ENCODE peak calls at places on chromosome 1, in eight cellular contexts. One of them, this sample, is unnamed.
A peak's percentile ranks its signal among the peaks of the same experiment; 100 is the strongest.

GRCh38 chr1:87682565-87682964 is 353.9 kb downstream of the LMO4 start:
- DNase-seq in mammary epithelial cell: no peak
- DNase-seq in left ventricle myocardium inferior: no peak
- DNase-seq in Peyer's patch: no peak
- DNase-seq in heart left ventricle: no peak
- DNase-seq in lower lobe of right lung: no peak
- DNase-seq in adrenal gland: no peak
- DNase-seq in body of pancreas: no peak
- DNase-seq in this sample: no peak

GRCh38 chr1:3319874-3320245 is 134.6 kb upstream of the ARHGEF16 start:
- DNase-seq in heart left ventricle: no peak
- DNase-seq in left ventricle myocardium inferior: no peak
- DNase-seq in adrenal gland: peak; percentile 63
- DNase-seq in Peyer's patch: peak; percentile 18
- DNase-seq in mammary epithelial cell: peak; percentile 3
- DNase-seq in lower lobe of right lung: no peak
- DNase-seq in body of pancreas: peak; percentile 85
- DNase-seq in this sample: no peak

GRCh38 chr1:184563308-184563707 is 176.5 kb downstream of the C1orf21 start:
- DNase-seq in heart left ventricle: no peak
- DNase-seq in mammary epithelial cell: peak; percentile 16
- DNase-seq in lower lobe of right lung: no peak
- DNase-seq in body of pancreas: no peak
- DNase-seq in left ventricle myocardium inferior: no peak
- DNase-seq in adrenal gland: no peak
- DNase-seq in Peyer's patch: no peak
- DNase-seq in this sample: no peak

GRCh38 chr1:88327391-88328267 is 356.4 kb upstream of the PKN2 start:
- DNase-seq in adrenal gland: peak; percentile 53
- DNase-seq in body of pancreas: peak; percentile 27
- DNase-seq in left ventricle myocardium inferior: no peak
- DNase-seq in mammary epithelial cell: peak; percentile 75
- DNase-seq in lower lobe of right lung: no peak
- DNase-seq in heart left ventricle: no peak
- DNase-seq in Peyer's patch: no peak
- DNase-seq in this sample: peak; percentile 13

GRCh38 chr1:174953657-174954435 is 45.9 kb upstream of the CACYBP start:
- DNase-seq in mammary epithelial cell: no peak
- DNase-seq in heart left ventricle: no peak
- DNase-seq in left ventricle myocardium inferior: no peak
- DNase-seq in lower lobe of right lung: no peak
- DNase-seq in Peyer's patch: no peak
- DNase-seq in adrenal gland: no peak
- DNase-seq in body of pancreas: peak; percentile 31
- DNase-seq in this sample: no peak

GRCh38 chr1:244090645-244091044 is 39.6 kb downstream of the ZBTB18 start:
- DNase-seq in adrenal gland: no peak
- DNase-seq in Peyer's patch: no peak
- DNase-seq in mammary epithelial cell: no peak
- DNase-seq in lower lobe of right lung: no peak
- DNase-seq in heart left ventricle: no peak
- DNase-seq in body of pancreas: no peak
- DNase-seq in left ventricle myocardium inferior: no peak
- DNase-seq in this sample: no peak

GRCh38 chr1:174989540-174990181 is 10.1 kb upstream of the CACYBP start:
- DNase-seq in lower lobe of right lung: no peak
- DNase-seq in left ventricle myocardium inferior: no peak
- DNase-seq in Peyer's patch: no peak
- DNase-seq in mammary epithelial cell: no peak
- DNase-seq in body of pancreas: no peak
- DNase-seq in heart left ventricle: no peak
- DNase-seq in adrenal gland: peak; percentile 40
- DNase-seq in this sample: no peak

GRCh38 chr1:10903826-10904225 is 107.4 kb upstream of the CASZ1 start:
- DNase-seq in left ventricle myocardium inferior: no peak
- DNase-seq in lower lobe of right lung: no peak
- DNase-seq in body of pancreas: no peak
- DNase-seq in Peyer's patch: no peak
- DNase-seq in adrenal gland: no peak
- DNase-seq in mammary epithelial cell: no peak
- DNase-seq in heart left ventricle: no peak
- DNase-seq in this sample: no peak

GRCh38 chr1:104064391-104064790 is 314.7 kb downstream of the AMY1C start:
- DNase-seq in left ventricle myocardium inferior: no peak
- DNase-seq in adrenal gland: no peak
- DNase-seq in Peyer's patch: no peak
- DNase-seq in mammary epithelial cell: no peak
- DNase-seq in body of pancreas: no peak
- DNase-seq in heart left ventricle: no peak
- DNase-seq in lower lobe of right lung: no peak
- DNase-seq in this sample: no peak

GRCh38 chr1:111719135-111719534 is 20.1 kb downstream of the INKA2 start:
- DNase-seq in heart left ventricle: no peak
- DNase-seq in body of pancreas: no peak
- DNase-seq in lower lobe of right lung: no peak
- DNase-seq in mammary epithelial cell: no peak
- DNase-seq in left ventricle myocardium inferior: no peak
- DNase-seq in adrenal gland: no peak
- DNase-seq in Peyer's patch: no peak
- DNase-seq in this sample: no peak

GRCh38 chr1:43525995-43526394 is 4.7 kb upstream of the PTPRF start:
- DNase-seq in body of pancreas: no peak
- DNase-seq in mammary epithelial cell: peak; percentile 30
- DNase-seq in left ventricle myocardium inferior: no peak
- DNase-seq in lower lobe of right lung: no peak
- DNase-seq in adrenal gland: no peak
- DNase-seq in heart left ventricle: no peak
- DNase-seq in Peyer's patch: no peak
- DNase-seq in this sample: no peak

GRCh38 chr1:164880199-164880598 is 321.2 kb downstream of the PBX1 start:
- DNase-seq in Peyer's patch: no peak
- DNase-seq in mammary epithelial cell: peak; percentile 9
- DNase-seq in left ventricle myocardium inferior: no peak
- DNase-seq in lower lobe of right lung: no peak
- DNase-seq in heart left ventricle: no peak
- DNase-seq in adrenal gland: no peak
- DNase-seq in body of pancreas: no peak
- DNase-seq in this sample: no peak

GRCh38 chr1:64304744-64305143 is 101.3 kb downstream of the UBE2U start:
- DNase-seq in Peyer's patch: no peak
- DNase-seq in left ventricle myocardium inferior: no peak
- DNase-seq in adrenal gland: no peak
- DNase-seq in mammary epithelial cell: no peak
- DNase-seq in body of pancreas: no peak
- DNase-seq in heart left ventricle: no peak
- DNase-seq in lower lobe of right lung: no peak
- DNase-seq in this sample: no peak

GRCh38 chr1:245396615-245397014 is 241.8 kb downstream of the KIF26B start:
- DNase-seq in left ventricle myocardium inferior: no peak
- DNase-seq in Peyer's patch: no peak
- DNase-seq in heart left ventricle: no peak
- DNase-seq in body of pancreas: no peak
- DNase-seq in lower lobe of right lung: no peak
- DNase-seq in mammary epithelial cell: no peak
- DNase-seq in adrenal gland: peak; percentile 54
- DNase-seq in this sample: no peak

GRCh38 chr1:71106658-71107322 is 26.0 kb upstream of the ZRANB2 start:
- DNase-seq in lower lobe of right lung: no peak
- DNase-seq in mammary epithelial cell: no peak
- DNase-seq in heart left ventricle: no peak
- DNase-seq in left ventricle myocardium inferior: no peak
- DNase-seq in Peyer's patch: no peak
- DNase-seq in adrenal gland: no peak
- DNase-seq in body of pancreas: no peak
- DNase-seq in this sample: no peak

GRCh38 chr1:201713093-201713810 is 115.7 kb upstream of the IPO9 start:
- DNase-seq in mammary epithelial cell: peak; percentile 94
- DNase-seq in body of pancreas: peak; percentile 99
- DNase-seq in adrenal gland: peak; percentile 97
- DNase-seq in heart left ventricle: peak; percentile 93
- DNase-seq in Peyer's patch: peak; percentile 44
- DNase-seq in left ventricle myocardium inferior: peak; percentile 93
- DNase-seq in lower lobe of right lung: peak; percentile 91
- DNase-seq in this sample: peak; percentile 39
- H3K4me3 ChIP-seq in mammary epithelial cell: no peak overlapping the region
- H3K4me3 ChIP-seq in body of pancreas: no peak overlapping the region
- H3K4me3 ChIP-seq in adrenal gland: no peak overlapping the region
- H3K4me3 ChIP-seq in heart left ventricle: no peak overlapping the region
- H3K4me3 ChIP-seq in Peyer's patch: no peak overlapping the region
- H3K4me3 ChIP-seq in left ventricle myocardium inferior: no peak overlapping the region
- H3K4me3 ChIP-seq in lower lobe of right lung: no peak overlapping the region
- H3K4me3 ChIP-seq in this sample: no peak overlapping the region

GRCh38 chr1:4655674-4656532 is 1.5 kb downstream of the AJAP1 start:
- DNase-seq in Peyer's patch: no peak
- DNase-seq in left ventricle myocardium inferior: peak; percentile 41
- DNase-seq in lower lobe of right lung: no peak
- DNase-seq in body of pancreas: peak; percentile 56
- DNase-seq in mammary epithelial cell: peak; percentile 50
- DNase-seq in heart left ventricle: peak; percentile 48
- DNase-seq in adrenal gland: peak; percentile 34
- DNase-seq in this sample: peak; percentile 38
- TF ChIP-seq CTCF in Peyer's patch: no peak
- TF ChIP-seq CTCF in left ventricle myocardium inferior: peak; percentile 68
- TF ChIP-seq CTCF in lower lobe of right lung: peak; percentile 46
- TF ChIP-seq CTCF in body of pancreas: peak; percentile 34
- TF ChIP-seq CTCF in mammary epithelial cell: peak; percentile 96
- TF ChIP-seq CTCF in heart left ventricle: peak; percentile 33
- TF ChIP-seq CTCF in adrenal gland: peak; percentile 62
- TF ChIP-seq CTCF in this sample: peak; percentile 50

DNA sequence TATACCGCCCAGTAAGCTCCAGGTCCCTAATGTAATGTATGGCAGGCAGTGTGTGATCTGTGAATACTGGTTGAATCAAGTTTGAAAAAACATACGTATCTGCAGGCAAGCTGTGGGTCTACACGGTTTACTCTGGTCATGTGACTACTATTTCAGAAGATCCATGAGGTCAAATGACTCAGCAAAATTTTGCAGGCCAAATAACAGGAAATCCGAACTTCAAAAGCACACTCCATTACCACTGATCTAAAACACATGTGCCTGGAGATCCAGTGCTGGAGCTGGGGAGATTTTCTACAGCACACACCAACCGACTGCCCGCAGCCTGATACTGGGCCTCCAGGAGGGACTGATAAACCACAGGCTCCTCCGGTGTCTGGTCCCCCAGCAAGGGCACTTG is 64.5 kb upstream of the SLC44A3 start:
- DNase-seq in heart left ventricle: peak; percentile 24
- DNase-seq in body of pancreas: peak; percentile 49
- DNase-seq in Peyer's patch: no peak
- DNase-seq in left ventricle myocardium inferior: no peak
- DNase-seq in lower lobe of right lung: no peak
- DNase-seq in mammary epithelial cell: no peak
- DNase-seq in adrenal gland: peak; percentile 36
- DNase-seq in this sample: peak; percentile 68
- H3K36me3 ChIP-seq in heart left ventricle: no peaks in the 10 kb centered on the region
- H3K36me3 ChIP-seq in body of pancreas: no peaks in the 10 kb centered on the region
- H3K36me3 ChIP-seq in Peyer's patch: no peaks in the 10 kb centered on the region
- H3K36me3 ChIP-seq in left ventricle myocardium inferior: no peaks in the 10 kb centered on the region
- H3K36me3 ChIP-seq in lower lobe of right lung: no peaks in the 10 kb centered on the region
- H3K36me3 ChIP-seq in mammary epithelial cell: no peaks in the 10 kb centered on the region
- H3K36me3 ChIP-seq in adrenal gland: no peaks in the 10 kb centered on the region
- H3K36me3 ChIP-seq in this sample: no peaks in the 10 kb centered on the region

GRCh38 chr1:16217061-16217785 is 4.8 kb upstream of the ARHGEF19 start:
- DNase-seq in adrenal gland: peak; percentile 99
- DNase-seq in left ventricle myocardium inferior: peak; percentile 99
- DNase-seq in mammary epithelial cell: peak; percentile 95
- DNase-seq in lower lobe of right lung: peak; percentile 99
- DNase-seq in heart left ventricle: peak; percentile 99
- DNase-seq in Peyer's patch: peak; percentile 99
- DNase-seq in body of pancreas: peak; percentile 99
- DNase-seq in this sample: peak; percentile 96

GRCh38 chr1:16215882-16216753 is 3.7 kb upstream of the ARHGEF19 start:
- DNase-seq in Peyer's patch: peak; percentile 71
- DNase-seq in left ventricle myocardium inferior: peak; percentile 80
- DNase-seq in mammary epithelial cell: no peak
- DNase-seq in lower lobe of right lung: peak; percentile 91
- DNase-seq in heart left ventricle: peak; percentile 82
- DNase-seq in body of pancreas: peak; percentile 92
- DNase-seq in adrenal gland: peak; percentile 95
- DNase-seq in this sample: peak; percentile 96

GRCh38 chr1:16220101-16220500 is 7.6 kb upstream of the ARHGEF19 start:
- DNase-seq in adrenal gland: no peak
- DNase-seq in Peyer's patch: no peak
- DNase-seq in lower lobe of right lung: no peak
- DNase-seq in heart left ventricle: no peak
- DNase-seq in left ventricle myocardium inferior: no peak
- DNase-seq in body of pancreas: no peak
- DNase-seq in mammary epithelial cell: no peak
- DNase-seq in this sample: no peak

GRCh38 chr1:16218674-16219071 is 6.2 kb upstream of the ARHGEF19 start:
- DNase-seq in left ventricle myocardium inferior: no peak
- DNase-seq in Peyer's patch: no peak
- DNase-seq in adrenal gland: no peak
- DNase-seq in heart left ventricle: no peak
- DNase-seq in mammary epithelial cell: no peak
- DNase-seq in lower lobe of right lung: no peak
- DNase-seq in body of pancreas: no peak
- DNase-seq in this sample: no peak

GRCh38 chr1:16218014-16218673 is 5.7 kb upstream of the ARHGEF19 start:
- DNase-seq in body of pancreas: peak; percentile 16
- DNase-seq in heart left ventricle: no peak
- DNase-seq in adrenal gland: no peak
- DNase-seq in Peyer's patch: no peak
- DNase-seq in mammary epithelial cell: no peak
- DNase-seq in lower lobe of right lung: no peak
- DNase-seq in left ventricle myocardium inferior: no peak
- DNase-seq in this sample: no peak
- H3K4me3 ChIP-seq in body of pancreas: no peak overlapping the region
- H3K4me3 ChIP-seq in heart left ventricle: no peak overlapping the region
- H3K4me3 ChIP-seq in adrenal gland: no peak overlapping the region
- H3K4me3 ChIP-seq in Peyer's patch: peak overlapping the region; percentile 53
- H3K4me3 ChIP-seq in mammary epithelial cell: no peak overlapping the region
- H3K4me3 ChIP-seq in lower lobe of right lung: no peak overlapping the region
- H3K4me3 ChIP-seq in left ventricle myocardium inferior: peak overlapping the region; percentile 69
- H3K4me3 ChIP-seq in this sample: no peak overlapping the region

GRCh38 chr1:61842863-61843514 is 100.7 kb downstream of the PATJ start:
- DNase-seq in mammary epithelial cell: peak; percentile 5
- DNase-seq in Peyer's patch: no peak
- DNase-seq in left ventricle myocardium inferior: no peak
- DNase-seq in heart left ventricle: no peak
- DNase-seq in body of pancreas: no peak
- DNase-seq in adrenal gland: peak; percentile 4
- DNase-seq in lower lobe of right lung: no peak
- DNase-seq in this sample: peak; percentile 11
- TF ChIP-seq CTCF in mammary epithelial cell: peak; percentile 24
- TF ChIP-seq CTCF in Peyer's patch: no peak
- TF ChIP-seq CTCF in left ventricle myocardium inferior: peak; percentile 23
- TF ChIP-seq CTCF in heart left ventricle: no peak
- TF ChIP-seq CTCF in body of pancreas: no peak
- TF ChIP-seq CTCF in adrenal gland: no peak
- TF ChIP-seq CTCF in lower lobe of right lung: no peak
- TF ChIP-seq CTCF in this sample: peak; percentile 49